ENCODE peak calls at places on chromosomes 7 and 10, in six cellular contexts. One of them, this sample, is unnamed.

GRCh38 chr7:23247602-23248335 is 1.2 kb downstream of the GPNMB start:
- DNase-seq in stimulated activated CD8-positive, alpha-beta memory T cell treated with anti-CD3 and anti-CD28 coated beads, Interleukin-4, amount 100 ng/mL, for 24 hours: no peak
- DNase-seq in H7: peak
- DNase-seq in Daoy: peak
- DNase-seq in hippocampal formation: no peak
- DNase-seq in lung microvascular endothelial cell: no peak
- DNase-seq in this sample: no peak

GRCh38 chr7:130982160-130982638 is 248.2 kb upstream of the KLF14 start:
- DNase-seq in stimulated activated CD8-positive, alpha-beta memory T cell treated with anti-CD3 and anti-CD28 coated beads, Interleukin-4, amount 100 ng/mL, for 24 hours: no peak
- DNase-seq in H7: peak
- DNase-seq in Daoy: peak
- DNase-seq in hippocampal formation: no peak
- DNase-seq in lung microvascular endothelial cell: peak
- DNase-seq in this sample: no peak

GRCh38 chr10:22724773-22725172 is 10.4 kb upstream of the PIP4K2A start:
- DNase-seq in stimulated activated CD8-positive, alpha-beta memory T cell treated with anti-CD3 and anti-CD28 coated beads, Interleukin-4, amount 100 ng/mL, for 24 hours: no peak
- DNase-seq in H7: no peak
- DNase-seq in Daoy: no peak
- DNase-seq in hippocampal formation: no peak
- DNase-seq in lung microvascular endothelial cell: no peak
- DNase-seq in this sample: no peak

GRCh38 chr10:126204320-126204719 is 184.0 kb downstream of the ADAM12 start:
- DNase-seq in stimulated activated CD8-positive, alpha-beta memory T cell treated with anti-CD3 and anti-CD28 coated beads, Interleukin-4, amount 100 ng/mL, for 24 hours: no peak
- DNase-seq in H7: no peak
- DNase-seq in Daoy: peak
- DNase-seq in hippocampal formation: no peak
- DNase-seq in lung microvascular endothelial cell: no peak
- DNase-seq in this sample: no peak

GRCh38 chr10:71291501-71291900 is 27.6 kb upstream of the SLC29A3 start:
- DNase-seq in stimulated activated CD8-positive, alpha-beta memory T cell treated with anti-CD3 and anti-CD28 coated beads, Interleukin-4, amount 100 ng/mL, for 24 hours: no peak
- DNase-seq in H7: no peak
- DNase-seq in Daoy: no peak
- DNase-seq in hippocampal formation: no peak
- DNase-seq in lung microvascular endothelial cell: no peak
- DNase-seq in this sample: no peak

GRCh38 chr10:79266543-79267312 is 80.5 kb upstream of the PPIF start:
- DNase-seq in stimulated activated CD8-positive, alpha-beta memory T cell treated with anti-CD3 and anti-CD28 coated beads, Interleukin-4, amount 100 ng/mL, for 24 hours: no peak
- DNase-seq in H7: no peak
- DNase-seq in Daoy: peak
- DNase-seq in hippocampal formation: peak
- DNase-seq in lung microvascular endothelial cell: peak
- DNase-seq in this sample: no peak

GRCh38 chr10:23330953-23331352 is 13.6 kb downstream of the C10orf67 start:
- DNase-seq in stimulated activated CD8-positive, alpha-beta memory T cell treated with anti-CD3 and anti-CD28 coated beads, Interleukin-4, amount 100 ng/mL, for 24 hours: no peak
- DNase-seq in H7: peak
- DNase-seq in Daoy: no peak
- DNase-seq in hippocampal formation: no peak
- DNase-seq in lung microvascular endothelial cell: no peak
- DNase-seq in this sample: no peak

GRCh38 chr7:1898628-1899185 is 228.6 kb downstream of the ELFN1 start:
- DNase-seq in stimulated activated CD8-positive, alpha-beta memory T cell treated with anti-CD3 and anti-CD28 coated beads, Interleukin-4, amount 100 ng/mL, for 24 hours: no peak
- DNase-seq in H7: peak
- DNase-seq in Daoy: no peak
- DNase-seq in hippocampal formation: no peak
- DNase-seq in lung microvascular endothelial cell: no peak
- DNase-seq in this sample: no peak

GRCh38 chr7:148503900-148504487 is 86.6 kb upstream of the C7orf33 start:
- DNase-seq in stimulated activated CD8-positive, alpha-beta memory T cell treated with anti-CD3 and anti-CD28 coated beads, Interleukin-4, amount 100 ng/mL, for 24 hours: no peak
- DNase-seq in H7: no peak
- DNase-seq in Daoy: peak
- DNase-seq in hippocampal formation: peak
- DNase-seq in lung microvascular endothelial cell: peak
- DNase-seq in this sample: no peak

This sample was measured in stimulated activated naive CD8-positive, alpha-beta T cell treated with anti-CD3 and anti-CD28 coated beads, Interleukin-15, amount 100 ng/mL, for 72 hours.